ENCODE peak calls at places on chromosomes 11 and 22, in seven cellular contexts. J is upper lobe of left lung, P is neural crest cell, E is colonic mucosa, N is A549, X is neural progenitor cell, Q is hepatocyte. V is an unnamed sample.

GRCh38 chr11:17719028-17719939 is at the start of gene MYOD1:
- DNase-seq in N (peak; percentile 43), X (peak; percentile 70), J (no peak), P (no peak), Q (no peak), E (no peak), V (no peak)

GRCh38 chr11:97772696-97773095 is 1248.1 kb upstream of the CNTN5 start:
- DNase-seq in E (no peak), J (no peak), P (no peak), N (no peak), X (no peak), Q (no peak), V (no peak)

GRCh38 chr22:11360632-11361031 is 4167.4 kb upstream of the OR11H1 start:
- DNase-seq in P (no peak), J (no peak), X (no peak), Q (no peak), N (no peak), E (no peak), V (no peak)

GRCh38 chr11:27718346-27718852 is 18.1 kb upstream of the BDNF start:
- DNase-seq in E (peak; percentile 18), X (peak; percentile 91), N (peak; percentile 93), J (no peak), P (peak; percentile 42), Q (peak; percentile 65), V (peak; percentile 48)

GRCh38 chr22:30880847-30881246 is 87.7 kb downstream of the MORC2 start:
- DNase-seq in N (no peak), Q (no peak), E (no peak), P (no peak), J (no peak), X (no peak), V (no peak)

GRCh38 chr22:50696799-50697561 is 24.4 kb downstream of the SHANK3 start:
- DNase-seq in Q (peak; percentile 69), J (no peak), X (peak; percentile 81), P (peak; percentile 44), N (no peak), E (no peak), V (peak; percentile 41)

GRCh38 chr11:19953909-19954308 is 206.4 kb downstream of the DBX1 start:
- DNase-seq in P (no peak), N (peak; percentile 81), E (no peak), Q (peak; percentile 71), J (no peak), X (peak; percentile 65), V (peak; percentile 45)

GRCh38 chr11:111634981-111635705 is 32.9 kb downstream of the SIK2 start:
- DNase-seq in Q (no peak), J (no peak), X (no peak), E (no peak), P (no peak), N (no peak), V (no peak)

GRCh38 chr11:125036933-125037332 is 26.2 kb upstream of the SLC37A2 start:
- DNase-seq in E (no peak), N (no peak), P (no peak), J (no peak), Q (no peak), X (no peak), V (no peak)

GRCh38 chr11:105719073-105719846 is 109.4 kb downstream of the GRIA4 start:
- DNase-seq in E (no peak), N (peak; percentile 37), Q (peak; percentile 68), X (no peak), J (no peak), P (no peak), V (peak; percentile 3)

GRCh38 chr22:48737461-48738203 is 1090.0 kb downstream of the BRD1 start:
- DNase-seq in E (no peak), P (no peak), N (no peak), J (no peak), Q (no peak), X (no peak), V (no peak)

GRCh38 chr11:63847363-63847762 is 8.5 kb downstream of the MARK2 start:
- DNase-seq in P (no peak), J (peak; percentile 72), N (no peak), X (no peak), E (peak; percentile 71), Q (no peak), V (peak; percentile 70)

GRCh38 chr22:20324139-20324516 is 4.3 kb upstream of the DGCR6L start:
- DNase-seq in P (no peak), E (no peak), X (peak; percentile 0), J (no peak), N (no peak), Q (no peak), V (no peak)

GRCh38 chr11:23751280-23751679 is 745.6 kb upstream of the LUZP2 start:
- DNase-seq in E (no peak), X (no peak), N (no peak), Q (no peak), P (no peak), J (no peak), V (no peak)

GRCh38 chr11:121892131-121892681 is 223.8 kb downstream of the BLID start:
- DNase-seq in X (peak; percentile 3), E (no peak), P (no peak), J (no peak), Q (no peak), N (no peak), V (no peak)

GRCh38 chr11:130214861-130215530 is 55.4 kb downstream of the ST14 start:
- DNase-seq in X (no peak), N (no peak), P (no peak), Q (no peak), J (peak; percentile 15), E (no peak), V (no peak)

GRCh38 chr11:46837860-46838259 is 8.2 kb downstream of the CKAP5 start:
- DNase-seq in P (no peak), J (no peak), X (no peak), E (no peak), Q (no peak), N (no peak), V (no peak)

GRCh38 chr11:130775306-130776043 is 140.8 kb downstream of the SNX19 start:
- DNase-seq in Q (peak; percentile 21), N (peak; percentile 35), J (no peak), X (no peak), E (no peak), P (no peak), V (no peak)

GRCh38 chr11:63961608-63962412 is 12.6 kb upstream of the COX8A start:
- DNase-seq in P (no peak), N (peak; percentile 21), X (peak; percentile 29), Q (peak; percentile 31), E (peak; percentile 38), J (no peak), V (no peak)

GRCh38 chr11:68128682-68129327 is 7.6 kb upstream of the CHKA start:
- DNase-seq in P (no peak), E (no peak), J (peak; percentile 79), Q (peak; percentile 91), X (no peak), N (no peak), V (peak; percentile 65)

GRCh38 chr11:71373791-71374454 is 74.3 kb downstream of the DHCR7 start:
- DNase-seq in N (no peak), X (no peak), E (no peak), Q (no peak), J (no peak), P (no peak), V (no peak)

GRCh38 chr22:31826443-31826842 is 72.6 kb downstream of the DEPDC5 start:
- DNase-seq in X (no peak), E (no peak), J (no peak), Q (no peak), P (peak; percentile 19), N (no peak), V (no peak)

GRCh38 chr11:2778630-2779498 is 79.1 kb upstream of the KCNQ1OT1 start:
- DNase-seq in X (no peak), J (peak; percentile 90), N (peak; percentile 26), P (peak; percentile 20), E (peak; percentile 85), Q (peak; percentile 92), V (peak; percentile 68)
- TF ChIP-seq CTCF in X (no peak), J (peak; percentile 35), N (no peak), P (no peak), E (peak; percentile 22), Q (peak; percentile 15), V (no peak)

GRCh38 chr11:76248210-76248609 is 41.9 kb upstream of the WNT11 start:
- DNase-seq in N (peak; percentile 56), J (no peak), P (no peak), Q (no peak), E (peak; percentile 29), X (peak; percentile 49), V (no peak)
- TF ChIP-seq CTCF in N (peak; percentile 27), J (no peak), P (peak; percentile 30), Q (no peak), E (no peak), X (peak; percentile 49), V (peak; percentile 31)

GRCh38 chr11:1233351-1234053 is 10.6 kb downstream of the MUC5B start:
- DNase-seq in Q (no peak), E (peak; percentile 88), J (no peak), N (no peak), X (no peak), P (no peak), V (peak; percentile 54)
- TF ChIP-seq CTCF in Q (peak; percentile 26), E (peak; percentile 36), J (no peak), N (peak; percentile 43), X (no peak), P (no peak), V (peak; percentile 39)

GRCh38 chr11:74090701-74091100 is 80.1 kb downstream of the C2CD3 start:
- DNase-seq in X (peak; percentile 13), N (peak; percentile 51), P (no peak), Q (no peak), E (no peak), J (no peak), V (peak; percentile 14)
- TF ChIP-seq CTCF in X (peak; percentile 12), N (peak; percentile 30), P (no peak), Q (peak; percentile 11), E (no peak), J (no peak), V (no peak)

DNA sequence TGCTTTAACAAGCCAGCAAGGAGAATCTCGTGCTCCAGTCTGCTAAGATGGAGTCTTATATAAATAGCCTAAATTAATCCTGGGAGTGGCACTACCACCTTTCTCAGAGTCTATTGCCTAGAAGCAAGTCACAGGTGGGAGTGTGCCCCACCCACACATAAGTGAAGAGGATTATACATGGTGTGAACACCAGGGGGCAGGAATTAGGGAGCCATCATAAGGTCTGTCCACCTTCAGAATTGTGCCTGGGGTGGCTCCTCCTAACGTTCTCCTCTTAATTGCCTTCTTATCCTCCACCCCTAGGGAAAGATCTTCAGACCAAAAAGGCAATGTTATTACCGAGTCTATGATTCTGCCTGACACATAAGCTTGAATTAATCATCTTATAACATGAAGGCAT is 276.8 kb upstream of the SESN3 start:
- DNase-seq in Q (no peak), J (no peak), P (no peak), N (no peak), E (no peak), X (no peak), V (no peak)
- TF ChIP-seq CTCF in Q (no peak), J (no peak), P (peak; percentile 24), N (no peak), E (no peak), X (peak; percentile 10), V (no peak)

V was measured in Calu3.